ENCODE peak calls at places on chromosomes 12 and 14, in ten cellular contexts. G is D721Med; W is activated gamma-delta T cell treated with Interleukin-2 at 50 U/mL for 16 hours; I is BJ; K is SW480; R is activated CD4-positive, CD25-positive, alpha-beta regulatory T cell; E is DMS153; J is GM06990; Z is mesothelial cell of epicardium; D is progenitor cell of endocrine pancreas. O is an unnamed sample.

GRCh38 chr12:46260153-46260912 is 8.5 kb downstream of the SLC38A1 start:
- DNase-seq in G (no peak), W (no peak), I (peak), K (no peak), R (no peak), E (no peak), J (no peak), Z (no peak), D (no peak), O (no peak)

GRCh38 chr14:93430319-93430801 is 379 bp upstream of the UNC79 start:
- DNase-seq in G (peak), W (no peak), I (no peak), K (no peak), R (no peak), E (peak), J (no peak), Z (peak), D (peak), O (no peak)

GRCh38 chr12:110224379-110225304 is 56.4 kb upstream of the ATP2A2 start:
- DNase-seq in G (no peak), W (no peak), I (peak), K (no peak), R (no peak), E (no peak), J (no peak), Z (no peak), D (no peak), O (peak)

GRCh38 chr12:90036641-90037040 is 328.0 kb upstream of the ATP2B1 start:
- DNase-seq in G (no peak), W (no peak), I (no peak), K (peak), R (no peak), E (no peak), J (no peak), Z (no peak), D (no peak), O (no peak)

GRCh38 chr12:52165096-52165855 is 26.5 kb downstream of the KRT80 start:
- DNase-seq in G (no peak), W (no peak), I (no peak), K (no peak), R (no peak), E (no peak), J (no peak), Z (no peak), D (no peak), O (no peak)

GRCh38 chr14:89869606-89870005 is 84.9 kb downstream of the EFCAB11 start:
- DNase-seq in G (no peak), W (no peak), I (no peak), K (no peak), R (no peak), E (no peak), J (no peak), Z (no peak), D (no peak), O (no peak)

GRCh38 chr12:57535764-57536596 is 11.0 kb downstream of the DCTN2 start:
- DNase-seq in G (no peak), W (no peak), I (no peak), K (no peak), R (no peak), E (no peak), J (no peak), Z (no peak), D (no peak), O (no peak)

GRCh38 chr12:47100146-47100545 is 20.4 kb upstream of the AMIGO2 start:
- DNase-seq in G (no peak), W (no peak), I (no peak), K (no peak), R (no peak), E (no peak), J (no peak), Z (no peak), D (no peak), O (no peak)

GRCh38 chr14:60328588-60328987 is 79.6 kb downstream of the PPM1A start:
- DNase-seq in G (no peak), W (no peak), I (no peak), K (no peak), R (no peak), E (no peak), J (no peak), Z (no peak), D (no peak), O (no peak)

GRCh38 chr12:95262808-95263207 is 45.2 kb downstream of the VEZT start:
- DNase-seq in G (no peak), W (no peak), I (no peak), K (no peak), R (no peak), E (peak), J (no peak), Z (no peak), D (no peak), O (no peak)

GRCh38 chr14:74917646-74918081 is 5.4 kb downstream of the RPS6KL1 start:
- DNase-seq in G (no peak), W (no peak), I (no peak), K (no peak), R (no peak), E (no peak), J (no peak), Z (no peak), D (no peak), O (no peak)

GRCh38 chr12:57270966-57271470 is 20.0 kb upstream of the STAC3 start:
- DNase-seq in G (no peak), W (no peak), I (no peak), K (no peak), R (no peak), E (no peak), J (no peak), Z (no peak), D (no peak), O (peak)

GRCh38 chr14:90301580-90302181 is 30.1 kb downstream of the NRDE2 start:
- DNase-seq in G (no peak), W (no peak), I (no peak), K (peak), R (no peak), E (peak), J (no peak), Z (no peak), D (no peak), O (peak)

GRCh38 chr12:130787445-130788410 is 51.3 kb downstream of the STX2 start:
- DNase-seq in G (no peak), W (no peak), I (no peak), K (no peak), R (no peak), E (no peak), J (no peak), Z (no peak), D (no peak), O (no peak)

GRCh38 chr12:3604750-3605638 is 114.0 kb downstream of the PRMT8 start:
- DNase-seq in G (no peak), W (no peak), I (no peak), K (peak), R (no peak), E (peak), J (no peak), Z (peak), D (no peak), O (no peak)

GRCh38 chr12:13173537-13173936 is 23.0 kb upstream of the EMP1 start:
- DNase-seq in G (no peak), W (no peak), I (peak), K (no peak), R (no peak), E (no peak), J (peak), Z (no peak), D (no peak), O (no peak)

GRCh38 chr12:79098530-79098929 is 234.0 kb downstream of the SYT1 start:
- DNase-seq in G (no peak), W (no peak), I (no peak), K (no peak), R (no peak), E (no peak), J (no peak), Z (no peak), D (no peak), O (no peak)

GRCh38 chr12:80269953-80270552 is 170.7 kb downstream of the OTOGL start:
- DNase-seq in G (no peak), W (no peak), I (no peak), K (peak), R (no peak), E (no peak), J (no peak), Z (no peak), D (no peak), O (peak)

O was measured in HepG2.